ENCODE peak calls at places on chromosome 4, in five cellular contexts. One of them, this sample, is unnamed.

GRCh38 chr4:176499518-176499917 is 179.8 kb downstream of the SPCS3 start:
- DNase-seq in stimulated activated CD8-positive, alpha-beta memory T cell treated with anti-CD3 and anti-CD28 coated beads, Interleukin-7, amount 100 ng/mL, for 48 hours: no peak
- DNase-seq in non-pigmented ciliary epithelial cell: no peak
- DNase-seq in Calu3: no peak
- DNase-seq in EL: peak; percentile 75
- DNase-seq in this sample: peak; percentile 66

GRCh38 chr4:56106180-56106579 is 157.4 kb downstream of the CEP135 start:
- DNase-seq in EL: no peak
- DNase-seq in Calu3: no peak
- DNase-seq in stimulated activated CD8-positive, alpha-beta memory T cell treated with anti-CD3 and anti-CD28 coated beads, Interleukin-7, amount 100 ng/mL, for 48 hours: no peak
- DNase-seq in non-pigmented ciliary epithelial cell: no peak
- DNase-seq in this sample: no peak

GRCh38 chr4:82519072-82519471 is 42.7 kb downstream of the TMEM150C start:
- DNase-seq in EL: peak; percentile 54
- DNase-seq in stimulated activated CD8-positive, alpha-beta memory T cell treated with anti-CD3 and anti-CD28 coated beads, Interleukin-7, amount 100 ng/mL, for 48 hours: no peak
- DNase-seq in non-pigmented ciliary epithelial cell: no peak
- DNase-seq in Calu3: no peak
- DNase-seq in this sample: peak; percentile 71

GRCh38 chr4:121070696-121071639 is 1.4 kb downstream of the NDNF start:
- DNase-seq in EL: peak; percentile 48
- DNase-seq in Calu3: peak; percentile 52
- DNase-seq in stimulated activated CD8-positive, alpha-beta memory T cell treated with anti-CD3 and anti-CD28 coated beads, Interleukin-7, amount 100 ng/mL, for 48 hours: no peak
- DNase-seq in non-pigmented ciliary epithelial cell: no peak
- DNase-seq in this sample: peak; percentile 38

GRCh38 chr4:125689839-125690238 is 375.1 kb downstream of the FAT4 start:
- DNase-seq in non-pigmented ciliary epithelial cell: no peak
- DNase-seq in stimulated activated CD8-positive, alpha-beta memory T cell treated with anti-CD3 and anti-CD28 coated beads, Interleukin-7, amount 100 ng/mL, for 48 hours: no peak
- DNase-seq in Calu3: no peak
- DNase-seq in EL: no peak
- DNase-seq in this sample: no peak

GRCh38 chr4:56302775-56303174 is 84.5 kb downstream of the AASDH start:
- DNase-seq in non-pigmented ciliary epithelial cell: no peak
- DNase-seq in EL: no peak
- DNase-seq in stimulated activated CD8-positive, alpha-beta memory T cell treated with anti-CD3 and anti-CD28 coated beads, Interleukin-7, amount 100 ng/mL, for 48 hours: no peak
- DNase-seq in Calu3: no peak
- DNase-seq in this sample: no peak

GRCh38 chr4:153137677-153138630 is 66.3 kb upstream of the TRIM2 start:
- DNase-seq in Calu3: no peak
- DNase-seq in stimulated activated CD8-positive, alpha-beta memory T cell treated with anti-CD3 and anti-CD28 coated beads, Interleukin-7, amount 100 ng/mL, for 48 hours: no peak
- DNase-seq in non-pigmented ciliary epithelial cell: no peak
- DNase-seq in EL: no peak
- DNase-seq in this sample: no peak

GRCh38 chr4:153465583-153465921 is 608 bp upstream of the TMEM131L start:
- DNase-seq in non-pigmented ciliary epithelial cell: no peak
- DNase-seq in EL: peak; percentile 64
- DNase-seq in stimulated activated CD8-positive, alpha-beta memory T cell treated with anti-CD3 and anti-CD28 coated beads, Interleukin-7, amount 100 ng/mL, for 48 hours: no peak
- DNase-seq in Calu3: peak; percentile 25
- DNase-seq in this sample: peak; percentile 58

GRCh38 chr4:92170340-92170739 is 133.4 kb upstream of the GRID2 start:
- DNase-seq in non-pigmented ciliary epithelial cell: no peak
- DNase-seq in EL: no peak
- DNase-seq in Calu3: no peak
- DNase-seq in stimulated activated CD8-positive, alpha-beta memory T cell treated with anti-CD3 and anti-CD28 coated beads, Interleukin-7, amount 100 ng/mL, for 48 hours: no peak
- DNase-seq in this sample: no peak